ENCODE peak calls at places on chromosomes 1 and 21, in eight cellular contexts. K is CD4-positive, CD25-positive, alpha-beta regulatory T cell; Q is left cardiac atrium; B is psoas muscle; X is frontal cortex; M is effector CD8-positive, alpha-beta T cell; U is body of pancreas; P is T-helper 17 cell. Y is an unnamed sample.

GRCh38 chr1:212951058-212951923 is 950 bp downstream of the VASH2 start:
- DNase-seq in K (no peak), Q (peak), B (no peak), X (no peak), M (no peak), U (no peak), P (no peak), Y (peak)

GRCh38 chr1:14924455-14925325 is 228.9 kb upstream of the TMEM51 start:
- DNase-seq in K (no peak), Q (peak), B (peak), X (peak), M (no peak), U (peak), P (no peak), Y (peak)

GRCh38 chr1:116179886-116180474 is 68.8 kb downstream of the MAB21L3 start:
- DNase-seq in K (no peak), Q (no peak), B (no peak), X (no peak), M (no peak), U (no peak), P (no peak), Y (no peak)

GRCh38 chr1:226763741-226764264 is 24.7 kb upstream of the ITPKB start:
- DNase-seq in K (no peak), Q (no peak), B (no peak), X (peak), M (no peak), U (no peak), P (no peak), Y (no peak)

GRCh38 chr1:231691618-231692259 is 65.1 kb downstream of the DISC1 start:
- DNase-seq in K (no peak), Q (peak), B (no peak), X (no peak), M (no peak), U (no peak), P (no peak), Y (peak)

GRCh38 chr1:167522246-167522645 is 3.9 kb upstream of the CD247 start:
- DNase-seq in K (no peak), Q (no peak), B (no peak), X (no peak), M (no peak), U (no peak), P (no peak), Y (no peak)

GRCh38 chr21:46675595-46676280 is 40.3 kb downstream of the PRMT2 start:
- DNase-seq in K (no peak), Q (no peak), B (no peak), X (no peak), M (no peak), U (no peak), P (no peak), Y (no peak)

GRCh38 chr21:33767236-33767635 is 124.9 kb downstream of the ITSN1 start:
- DNase-seq in K (no peak), Q (no peak), B (no peak), X (no peak), M (no peak), U (no peak), P (no peak), Y (no peak)

GRCh38 chr1:228836427-228836826 is 101.1 kb downstream of the RHOU start:
- DNase-seq in K (no peak), Q (no peak), B (no peak), X (peak), M (no peak), U (no peak), P (no peak), Y (no peak)

GRCh38 chr1:22689505-22689904 is 21.1 kb upstream of the EPHB2 start:
- DNase-seq in K (no peak), Q (no peak), B (no peak), X (no peak), M (no peak), U (no peak), P (no peak), Y (no peak)

GRCh38 chr1:58158465-58159423 is 387.8 kb downstream of the OMA1 start:
- DNase-seq in K (no peak), Q (no peak), B (no peak), X (no peak), M (no peak), U (no peak), P (no peak), Y (no peak)

GRCh38 chr1:213987422-213987875 is 324 bp upstream of the PROX1 start:
- DNase-seq in K (no peak), Q (peak), B (peak), X (no peak), M (no peak), U (no peak), P (no peak), Y (peak)

GRCh38 chr1:227785094-227785811 is 30.2 kb upstream of the PRSS38 start:
- DNase-seq in K (no peak), Q (no peak), B (no peak), X (no peak), M (no peak), U (no peak), P (no peak), Y (no peak)

GRCh38 chr1:155410931-155411330 is 90.2 kb downstream of the RUSC1 start:
- DNase-seq in K (no peak), Q (no peak), B (no peak), X (no peak), M (no peak), U (no peak), P (no peak), Y (no peak)

GRCh38 chr1:226388131-226388530 is 19.8 kb downstream of the PARP1 start:
- DNase-seq in K (no peak), Q (no peak), B (no peak), X (no peak), M (no peak), U (no peak), P (no peak), Y (no peak)

GRCh38 chr1:152926091-152926490 is 17.7 kb downstream of the IVL start:
- DNase-seq in K (no peak), Q (no peak), B (no peak), X (no peak), M (no peak), U (no peak), P (no peak), Y (no peak)

GRCh38 chr1:239243003-239243402 is 143.4 kb upstream of the CHRM3 start:
- DNase-seq in K (no peak), Q (no peak), B (no peak), X (no peak), M (no peak), U (no peak), P (no peak), Y (no peak)

GRCh38 chr1:154442006-154442740 is 37.0 kb downstream of the IL6R start:
- DNase-seq in K (no peak), Q (no peak), B (no peak), X (no peak), M (no peak), U (no peak), P (no peak), Y (peak)

GRCh38 chr1:230381049-230381467 is 45.1 kb downstream of the PGBD5 start:
- DNase-seq in K (no peak), Q (no peak), B (no peak), X (no peak), M (no peak), U (peak), P (no peak), Y (no peak)

GRCh38 chr1:91406773-91407389 is 2.2 kb upstream of the HFM1 start:
- DNase-seq in K (no peak), Q (no peak), B (no peak), X (no peak), M (no peak), U (no peak), P (no peak), Y (no peak)

GRCh38 chr1:67948155-67949075 is 102.0 kb downstream of the DIRAS3 start:
- DNase-seq in K (no peak), Q (no peak), B (no peak), X (no peak), M (no peak), U (no peak), P (no peak), Y (no peak)

GRCh38 chr1:197441990-197442389 is 173.9 kb downstream of the CRB1 start:
- DNase-seq in K (no peak), Q (peak), B (no peak), X (no peak), M (no peak), U (no peak), P (no peak), Y (peak)

GRCh38 chr1:101108123-101108522 is 82.5 kb upstream of the DPH5 start:
- DNase-seq in K (no peak), Q (no peak), B (no peak), X (no peak), M (no peak), U (no peak), P (no peak), Y (no peak)

GRCh38 chr1:164830628-164831027 is 271.6 kb downstream of the PBX1 start:
- DNase-seq in K (no peak), Q (no peak), B (no peak), X (no peak), M (no peak), U (no peak), P (no peak), Y (no peak)

GRCh38 chr1:161127649-161128048 is 4.8 kb downstream of the DEDD start:
- DNase-seq in K (no peak), Q (no peak), B (no peak), X (no peak), M (no peak), U (no peak), P (no peak), Y (no peak)

GRCh38 chr1:2225029-2225428 is 3.1 kb upstream of the SKI start:
- DNase-seq in K (no peak), Q (no peak), B (no peak), X (no peak), M (no peak), U (no peak), P (no peak), Y (peak)

GRCh38 chr21:42724226-42724920 is 71.0 kb downstream of the PDE9A start:
- DNase-seq in K (no peak), Q (peak), B (no peak), X (no peak), M (no peak), U (no peak), P (no peak), Y (peak)

GRCh38 chr21:39601194-39601940 is 11.4 kb upstream of the B3GALT5 start:
- DNase-seq in K (no peak), Q (no peak), B (no peak), X (no peak), M (no peak), U (no peak), P (no peak), Y (no peak)

GRCh38 chr1:23611601-23612327 is 52.5 kb upstream of the ID3 start:
- DNase-seq in K (no peak), Q (no peak), B (no peak), X (no peak), M (no peak), U (peak), P (peak), Y (no peak)

GRCh38 chr1:228307218-228308023 is 99.2 kb downstream of the TRIM11 start:
- DNase-seq in K (no peak), Q (no peak), B (no peak), X (no peak), M (no peak), U (peak), P (no peak), Y (no peak)

GRCh38 chr1:62991152-62991551 is 207.2 kb downstream of the ATG4C start:
- DNase-seq in K (no peak), Q (no peak), B (no peak), X (no peak), M (no peak), U (no peak), P (no peak), Y (no peak)

GRCh38 chr1:45643978-45644377 is 20.1 kb upstream of the CCDC17 start:
- DNase-seq in K (no peak), Q (no peak), B (no peak), X (no peak), M (no peak), U (no peak), P (no peak), Y (no peak)

GRCh38 chr1:201755200-201755599 is 73.8 kb upstream of the IPO9 start:
- DNase-seq in K (no peak), Q (no peak), B (no peak), X (no peak), M (no peak), U (no peak), P (no peak), Y (no peak)

GRCh38 chr1:112133487-112133886 is 144.0 kb upstream of the KCND3 start:
- DNase-seq in K (no peak), Q (no peak), B (no peak), X (no peak), M (no peak), U (no peak), P (no peak), Y (no peak)

GRCh38 chr1:203669739-203670138 is 43.1 kb downstream of the ATP2B4 start:
- DNase-seq in K (no peak), Q (no peak), B (no peak), X (peak), M (no peak), U (no peak), P (no peak), Y (no peak)

GRCh38 chr1:182629674-182630073 is 25.5 kb upstream of the RGS16 start:
- DNase-seq in K (peak), Q (no peak), B (no peak), X (no peak), M (no peak), U (no peak), P (peak), Y (no peak)

GRCh38 chr1:59814180-59814900 is 409 bp upstream of the HOOK1 start:
- DNase-seq in K (peak), Q (peak), B (peak), X (peak), M (peak), U (peak), P (peak), Y (peak)

GRCh38 chr1:26910343-26911160 is 3.2 kb downstream of the NR0B2 start:
- DNase-seq in K (no peak), Q (no peak), B (no peak), X (no peak), M (no peak), U (no peak), P (no peak), Y (no peak)